ENCODE peak calls at places on chromosomes 11 and 22, in six cellular contexts. One of them, this sample, is unnamed.

GRCh38 chr11:56509439-56509838 is 18.3 kb upstream of the OR5M8 start:
- DNase-seq in non-pigmented ciliary epithelial cell: no peak
- DNase-seq in NCI-H2081 treated with DMSO at 0.1 percent for 48 hours: no peak
- DNase-seq in stimulated activated naive CD4-positive, alpha-beta T cell: no peak
- DNase-seq in brain pericyte: no peak
- DNase-seq in mucosa of gallbladder: peak
- DNase-seq in this sample: peak

GRCh38 chr11:76172583-76172982 is 33.7 kb downstream of the WNT11 start:
- DNase-seq in non-pigmented ciliary epithelial cell: no peak
- DNase-seq in NCI-H2081 treated with DMSO at 0.1 percent for 48 hours: no peak
- DNase-seq in stimulated activated naive CD4-positive, alpha-beta T cell: no peak
- DNase-seq in brain pericyte: no peak
- DNase-seq in mucosa of gallbladder: no peak
- DNase-seq in this sample: no peak

GRCh38 chr11:94732617-94733292 is 35.4 kb upstream of the AMOTL1 start:
- DNase-seq in non-pigmented ciliary epithelial cell: peak
- DNase-seq in NCI-H2081 treated with DMSO at 0.1 percent for 48 hours: no peak
- DNase-seq in stimulated activated naive CD4-positive, alpha-beta T cell: no peak
- DNase-seq in brain pericyte: peak
- DNase-seq in mucosa of gallbladder: no peak
- DNase-seq in this sample: no peak

GRCh38 chr11:133230446-133230845 is 301.9 kb downstream of the OPCML start:
- DNase-seq in non-pigmented ciliary epithelial cell: no peak
- DNase-seq in NCI-H2081 treated with DMSO at 0.1 percent for 48 hours: no peak
- DNase-seq in stimulated activated naive CD4-positive, alpha-beta T cell: no peak
- DNase-seq in brain pericyte: no peak
- DNase-seq in mucosa of gallbladder: no peak
- DNase-seq in this sample: no peak

GRCh38 chr11:111334495-111335123 is 36.3 kb downstream of the POU2AF3 start:
- DNase-seq in non-pigmented ciliary epithelial cell: no peak
- DNase-seq in NCI-H2081 treated with DMSO at 0.1 percent for 48 hours: peak
- DNase-seq in stimulated activated naive CD4-positive, alpha-beta T cell: no peak
- DNase-seq in brain pericyte: no peak
- DNase-seq in mucosa of gallbladder: peak
- DNase-seq in this sample: no peak

GRCh38 chr22:46961591-46962290 is 199.3 kb downstream of the TBC1D22A start:
- DNase-seq in non-pigmented ciliary epithelial cell: no peak
- DNase-seq in NCI-H2081 treated with DMSO at 0.1 percent for 48 hours: no peak
- DNase-seq in stimulated activated naive CD4-positive, alpha-beta T cell: no peak
- DNase-seq in brain pericyte: no peak
- DNase-seq in mucosa of gallbladder: no peak
- DNase-seq in this sample: no peak

GRCh38 chr11:7571640-7572000 is 57.8 kb downstream of the PPFIBP2 start:
- DNase-seq in non-pigmented ciliary epithelial cell: no peak
- DNase-seq in NCI-H2081 treated with DMSO at 0.1 percent for 48 hours: no peak
- DNase-seq in stimulated activated naive CD4-positive, alpha-beta T cell: no peak
- DNase-seq in brain pericyte: no peak
- DNase-seq in mucosa of gallbladder: peak
- DNase-seq in this sample: no peak

GRCh38 chr11:1224491-1225385 is 1.9 kb downstream of the MUC5B start:
- DNase-seq in non-pigmented ciliary epithelial cell: no peak
- DNase-seq in NCI-H2081 treated with DMSO at 0.1 percent for 48 hours: no peak
- DNase-seq in stimulated activated naive CD4-positive, alpha-beta T cell: no peak
- DNase-seq in brain pericyte: no peak
- DNase-seq in mucosa of gallbladder: no peak
- DNase-seq in this sample: no peak

GRCh38 chr11:35235944-35236666 is 97.1 kb downstream of the CD44 start:
- DNase-seq in non-pigmented ciliary epithelial cell: no peak
- DNase-seq in NCI-H2081 treated with DMSO at 0.1 percent for 48 hours: no peak
- DNase-seq in stimulated activated naive CD4-positive, alpha-beta T cell: peak
- DNase-seq in brain pericyte: no peak
- DNase-seq in mucosa of gallbladder: peak
- DNase-seq in this sample: peak

This sample was measured in epithelial cell of prostate.